ENCODE peak calls at places on chromosomes 13 and 19, in eight cellular contexts. J is sciatic nerve; Z is HT1080; K is adrenal gland; T is activated CD4-positive, alpha-beta memory T cell treated with anti-CD3 and anti-CD28 coated beads for 36 hours; M is tibial artery; S is NCI-H510A treated with DMSO at 0.1 percent for 48 hours; A is left cardiac atrium. H is an unnamed sample.

GRCh38 chr13:82791035-82791434 is 1091.2 kb downstream of the SLITRK1 start:
- DNase-seq in J (no peak), Z (no peak), K (no peak), T (no peak), M (no peak), S (no peak), A (no peak), H (no peak)

GRCh38 chr13:42066542-42066941 is 18.1 kb downstream of the DGKH start:
- DNase-seq in J (no peak), Z (no peak), K (no peak), T (no peak), M (no peak), S (no peak), A (no peak), H (no peak)

GRCh38 chr19:50562996-50563395 is 5.2 kb downstream of the LRRC4B start:
- DNase-seq in J (no peak), Z (no peak), K (no peak), T (no peak), M (no peak), S (no peak), A (no peak), H (no peak)

GRCh38 chr13:110866491-110867170 is 48.2 kb downstream of the ANKRD10 start:
- DNase-seq in J (no peak), Z (no peak), K (no peak), T (no peak), M (no peak), S (no peak), A (no peak), H (no peak)

GRCh38 chr13:40984670-40985366 is 34.3 kb downstream of the ELF1 start:
- DNase-seq in J (no peak), Z (no peak), K (no peak), T (no peak), M (no peak), S (no peak), A (no peak), H (no peak)

GRCh38 chr13:43261018-43261417 is 237.6 kb downstream of the DNAJC15 start:
- DNase-seq in J (no peak), Z (peak), K (no peak), T (no peak), M (no peak), S (no peak), A (no peak), H (no peak)

GRCh38 chr13:39876258-39876657 is 220.8 kb downstream of the COG6 start:
- DNase-seq in J (no peak), Z (peak), K (no peak), T (no peak), M (no peak), S (no peak), A (no peak), H (no peak)

GRCh38 chr19:35265126-35265995 is 3.4 kb upstream of the USF2 start:
- DNase-seq in J (peak), Z (no peak), K (peak), T (no peak), M (no peak), S (peak), A (peak), H (no peak)

GRCh38 chr19:51359294-51359693 is 6.9 kb downstream of the ETFB start:
- DNase-seq in J (no peak), Z (peak), K (no peak), T (no peak), M (no peak), S (no peak), A (peak), H (no peak)

GRCh38 chr13:31950121-31950810 is 81.3 kb upstream of the FRY start:
- DNase-seq in J (no peak), Z (no peak), K (no peak), T (no peak), M (no peak), S (no peak), A (no peak), H (no peak)

GRCh38 chr13:44879452-44880058 is 109.7 kb downstream of the NUFIP1 start:
- DNase-seq in J (no peak), Z (peak), K (no peak), T (peak), M (no peak), S (no peak), A (no peak), H (peak)

GRCh38 chr19:42472402-42473147 is 29.8 kb upstream of the CXCL17 start:
- DNase-seq in J (no peak), Z (no peak), K (no peak), T (no peak), M (no peak), S (no peak), A (no peak), H (no peak)

GRCh38 chr19:35344511-35345031 is 3.1 kb upstream of the FFAR1 start:
- DNase-seq in J (peak), Z (no peak), K (no peak), T (peak), M (no peak), S (no peak), A (no peak), H (peak)

GRCh38 chr13:23391752-23392151 is 41.8 kb downstream of the SACS start:
- DNase-seq in J (no peak), Z (peak), K (no peak), T (no peak), M (no peak), S (no peak), A (no peak), H (no peak)

GRCh38 chr13:49356224-49356623 is 87.6 kb downstream of the CAB39L start:
- DNase-seq in J (no peak), Z (peak), K (peak), T (no peak), M (no peak), S (no peak), A (no peak), H (no peak)

GRCh38 chr19:51794865-51795490 is at the start of gene FPR3:
- DNase-seq in J (no peak), Z (no peak), K (no peak), T (no peak), M (no peak), S (no peak), A (no peak), H (no peak)

GRCh38 chr19:7699003-7699402 is 2.9 kb downstream of the FCER2 start:
- DNase-seq in J (peak), Z (no peak), K (no peak), T (no peak), M (no peak), S (no peak), A (no peak), H (no peak)

GRCh38 chr19:40555978-40556689 is 20.5 kb upstream of the SHKBP1 start:
- DNase-seq in J (no peak), Z (no peak), K (no peak), T (no peak), M (no peak), S (no peak), A (no peak), H (no peak)

GRCh38 chr13:27926644-27927434 is 7.0 kb downstream of the PDX1 start:
- DNase-seq in J (no peak), Z (no peak), K (no peak), T (peak), M (no peak), S (no peak), A (no peak), H (peak)

GRCh38 chr19:5632657-5633056 is 9.8 kb downstream of the SAFB start:
- DNase-seq in J (no peak), Z (no peak), K (no peak), T (no peak), M (no peak), S (no peak), A (no peak), H (no peak)

GRCh38 chr19:37218592-37218935 is 550 bp downstream of the ZNF383 start:
- DNase-seq in J (no peak), Z (no peak), K (no peak), T (peak), M (no peak), S (no peak), A (no peak), H (peak)

GRCh38 chr13:36862002-36862706 is 43.1 kb downstream of the RFXAP start:
- DNase-seq in J (no peak), Z (peak), K (no peak), T (no peak), M (no peak), S (no peak), A (no peak), H (no peak)

GRCh38 chr13:64480648-64481047 is 2749.5 kb downstream of the PCDH9 start:
- DNase-seq in J (no peak), Z (no peak), K (no peak), T (no peak), M (no peak), S (no peak), A (no peak), H (no peak)

GRCh38 chr13:28717170-28717569 is 1.6 kb downstream of the SLC46A3 start:
- DNase-seq in J (no peak), Z (no peak), K (no peak), T (no peak), M (no peak), S (no peak), A (no peak), H (no peak)

GRCh38 chr13:85503797-85504196 is 295.4 kb downstream of the SLITRK6 start:
- DNase-seq in J (no peak), Z (peak), K (no peak), T (no peak), M (no peak), S (no peak), A (no peak), H (no peak)

GRCh38 chr13:77038907-77039470 is 12.0 kb upstream of the FBXL3 start:
- DNase-seq in J (no peak), Z (no peak), K (no peak), T (no peak), M (no peak), S (no peak), A (no peak), H (no peak)

GRCh38 chr13:32846556-32846955 is 169.7 kb upstream of the KL start:
- DNase-seq in J (no peak), Z (no peak), K (no peak), T (no peak), M (no peak), S (no peak), A (no peak), H (peak)

GRCh38 chr19:38900220-38900629 is 456 bp downstream of the NFKBIB start:
- DNase-seq in J (no peak), Z (no peak), K (no peak), T (no peak), M (no peak), S (peak), A (no peak), H (no peak)

GRCh38 chr19:30320916-30321315 is 51.3 kb upstream of the ZNF536 start:
- DNase-seq in J (no peak), Z (no peak), K (no peak), T (no peak), M (no peak), S (no peak), A (no peak), H (no peak)